ENCODE peak calls at places on chromosomes 4 and X, in eight cellular contexts. F, Y, Z, B, T, K, H and Q are unnamed samples.

GRCh38 chrX:54012830-54013500 is 31.3 kb downstream of the PHF8 start:
- DNase-seq in F (no peak), Y (no peak), Z (no peak), B (no peak), T (no peak), K (no peak), H (no peak), Q (no peak)

GRCh38 chr4:69147334-69147733 is 51.1 kb downstream of the UGT2B7 start:
- DNase-seq in F (no peak), Y (no peak), Z (no peak), B (no peak), T (no peak), K (no peak), H (no peak), Q (no peak)

GRCh38 chrX:118974088-118974907 is at the start of gene LONRF3:
- DNase-seq in F (peak), Y (no peak), Z (peak), B (peak), T (peak), K (peak), H (no peak), Q (no peak)

GRCh38 chr4:87179751-87180150 is 40.7 kb downstream of the KLHL8 start:
- DNase-seq in F (no peak), Y (peak), Z (no peak), B (no peak), T (no peak), K (no peak), H (no peak), Q (no peak)

GRCh38 chrX:41010188-41010846 is 74.9 kb upstream of the USP9X start:
- DNase-seq in F (peak), Y (peak), Z (peak), B (peak), T (peak), K (peak), H (no peak), Q (peak)

GRCh38 chr4:155972098-155972497 is 18.4 kb upstream of the CTSO start:
- DNase-seq in F (no peak), Y (no peak), Z (peak), B (no peak), T (no peak), K (no peak), H (no peak), Q (no peak)

GRCh38 chrX:129091097-129091496 is 432.2 kb downstream of the SMARCA1 start:
- DNase-seq in F (no peak), Y (no peak), Z (no peak), B (no peak), T (no peak), K (no peak), H (no peak), Q (no peak)

GRCh38 chrX:75603833-75604232 is 81.0 kb upstream of the ZDHHC15 start:
- DNase-seq in F (no peak), Y (no peak), Z (no peak), B (no peak), T (no peak), K (no peak), H (no peak), Q (no peak)

GRCh38 chr4:40933272-40934053 is 183.7 kb downstream of the NSUN7 start:
- DNase-seq in F (no peak), Y (no peak), Z (no peak), B (no peak), T (peak), K (no peak), H (no peak), Q (no peak)

GRCh38 chr4:52850406-52851119 is 11.6 kb upstream of the RASL11B start:
- DNase-seq in F (no peak), Y (no peak), Z (no peak), B (no peak), T (no peak), K (no peak), H (no peak), Q (no peak)

GRCh38 chr4:156672924-156673323 is 298.7 kb downstream of the PDGFC start:
- DNase-seq in F (no peak), Y (peak), Z (no peak), B (no peak), T (no peak), K (no peak), H (no peak), Q (no peak)

GRCh38 chr4:55784747-55785146 is 34.8 kb upstream of the EXOC1L start:
- DNase-seq in F (no peak), Y (no peak), Z (no peak), B (no peak), T (no peak), K (no peak), H (no peak), Q (no peak)

GRCh38 chr4:111404673-111405072 is 740.6 kb upstream of the FAM241A start:
- DNase-seq in F (no peak), Y (no peak), Z (no peak), B (no peak), T (no peak), K (no peak), H (no peak), Q (no peak)